ENCODE peak calls at places on chromosomes 11 and 22, in nine cellular contexts. G is PC-9, P is heart right ventricle, S is pancreas, T is IMR-90, V is cardiac muscle cell, D is tibial nerve, W is HCT116, K is hepatocyte. L is an unnamed sample. For H3K27me3, the result is how much of the 10 kb centered on the place peaks cover.

GRCh38 chr11:79026803-79027445 is 413.9 kb downstream of the TENM4 start:
- DNase-seq in K (no peak), T (peak), G (no peak), P (no peak), W (no peak), V (peak), S (no peak), D (no peak), L (no peak)

GRCh38 chr22:30422481-30423295 is 2.9 kb upstream of the MTFP1 start:
- DNase-seq in K (peak), T (peak), P (peak), V (peak), S (peak), G (peak), D (peak), W (peak), L (peak)

GRCh38 chr11:45937916-45938315 is 15.5 kb downstream of the LARGE2 start:
- DNase-seq in V (no peak), P (no peak), D (no peak), W (no peak), S (no peak), G (no peak), K (no peak), T (no peak), L (no peak)

GRCh38 chr22:21837184-21837979 is 30.1 kb downstream of the MAPK1 start:
- DNase-seq in S (no peak), P (peak), D (no peak), W (peak), V (peak), K (peak), G (peak), T (peak), L (peak)

GRCh38 chr11:84889556-84889955 is 737.6 kb downstream of the DLG2 start:
- DNase-seq in K (no peak), D (no peak), W (no peak), P (no peak), T (no peak), G (no peak), V (no peak), S (no peak), L (no peak)

GRCh38 chr22:24265734-24266133 is 4.9 kb upstream of the SPECC1L start:
- DNase-seq in D (no peak), P (no peak), T (peak), S (no peak), K (no peak), G (no peak), V (no peak), W (no peak), L (no peak)

GRCh38 chr11:113365895-113366294 is 21.7 kb upstream of the ANKK1 start:
- DNase-seq in G (no peak), K (no peak), W (no peak), T (no peak), P (no peak), V (no peak), D (no peak), S (no peak), L (no peak)

GRCh38 chr11:107957109-107957588 is 28.9 kb downstream of the RAB39A start:
- DNase-seq in G (no peak), P (no peak), W (no peak), T (no peak), D (peak), K (no peak), S (no peak), V (peak), L (no peak)

GRCh38 chr22:42680648-42681047 is 31.5 kb upstream of the CYB5R3 start:
- DNase-seq in V (peak), G (peak), T (peak), W (peak), D (no peak), K (no peak), S (no peak), P (no peak), L (peak)

GRCh38 chr22:50524664-50525103 is 714 bp downstream of the SCO2 start:
- DNase-seq in T (no peak), V (no peak), D (no peak), P (no peak), G (no peak), W (no peak), S (no peak), K (no peak), L (no peak)

GRCh38 chr22:17777717-17778044 is 3.4 kb upstream of the BID start:
- DNase-seq in S (no peak), D (no peak), K (no peak), T (no peak), P (no peak), V (no peak), W (no peak), G (no peak), L (no peak)

GRCh38 chr22:48105254-48105653 is 1342.8 kb downstream of the TBC1D22A start:
- DNase-seq in T (no peak), W (no peak), D (no peak), G (no peak), S (no peak), P (no peak), K (no peak), V (no peak), L (no peak)

GRCh38 chr22:47996446-47996857 is 1234.0 kb downstream of the TBC1D22A start:
- DNase-seq in V (no peak), P (no peak), S (no peak), D (no peak), W (no peak), G (no peak), T (no peak), K (no peak), L (no peak)

DNA sequence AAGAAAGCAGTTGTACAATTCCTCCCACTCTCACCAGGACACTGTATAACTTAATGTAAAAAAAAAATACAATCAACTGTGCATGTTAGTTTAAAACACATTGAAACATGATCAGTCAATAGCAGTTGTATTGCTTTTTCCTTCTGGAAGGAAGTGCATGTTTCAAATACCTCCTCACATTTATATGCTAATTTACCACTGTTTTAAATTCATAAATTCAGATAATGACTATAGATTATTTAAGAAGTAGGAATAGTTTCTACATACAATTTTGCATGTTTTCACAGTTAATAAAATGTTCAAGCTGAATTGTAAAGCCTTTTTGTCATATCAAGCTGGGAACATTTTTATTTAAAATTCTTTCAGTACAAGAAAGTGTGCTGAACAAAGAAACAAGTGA is 3.3 kb downstream of the GRIA4 start:
- DNase-seq in D (no peak), P (no peak), W (no peak), T (no peak), S (no peak), G (no peak), K (no peak), V (no peak), L (no peak)
- H3K27me3 ChIP-seq in D (under half), P (under half), W (under half), T (under half), S (under half), G (under half), K (half or more), V (under half), L (under half)

GRCh38 chr11:111735262-111736116 is 30.7 kb downstream of the PPP2R1B start:
- DNase-seq in V (peak), S (peak), K (peak), D (peak), P (peak), W (no peak), T (peak), G (peak), L (peak)
- TF ChIP-seq CTCF in V (peak), S (no peak), K (no peak), D (peak), P (no peak), W (no peak), T (peak), G (no peak), L (no peak)

DNA sequence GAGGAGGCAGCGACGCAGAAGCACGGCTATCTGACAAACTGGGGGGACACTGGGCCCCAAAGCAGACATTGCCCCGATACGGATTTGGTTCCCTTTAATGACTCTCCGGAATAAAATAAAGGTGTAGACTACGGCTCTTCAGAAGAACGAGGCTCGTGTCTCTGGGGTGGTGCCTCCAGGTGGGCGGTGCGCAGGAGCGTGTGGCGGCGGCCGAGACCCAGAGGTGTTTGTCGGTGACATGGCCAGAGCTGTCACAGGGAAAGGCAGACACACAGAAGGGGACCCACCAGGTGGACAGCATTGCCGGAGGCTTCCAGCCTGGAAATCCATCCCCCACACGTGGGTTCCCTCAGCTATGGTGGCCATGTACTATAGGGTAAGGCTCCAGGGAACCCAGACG is 366.0 kb downstream of the BRD1 start:
- DNase-seq in T (no peak), V (no peak), G (no peak), S (no peak), K (no peak), W (no peak), D (no peak), P (no peak), L (no peak)
- H3K27me3 ChIP-seq in T (under half), V (under half), G (half or more), S (under half), K (under half), W (under half), D (under half), P (under half), L (under half)

DNA sequence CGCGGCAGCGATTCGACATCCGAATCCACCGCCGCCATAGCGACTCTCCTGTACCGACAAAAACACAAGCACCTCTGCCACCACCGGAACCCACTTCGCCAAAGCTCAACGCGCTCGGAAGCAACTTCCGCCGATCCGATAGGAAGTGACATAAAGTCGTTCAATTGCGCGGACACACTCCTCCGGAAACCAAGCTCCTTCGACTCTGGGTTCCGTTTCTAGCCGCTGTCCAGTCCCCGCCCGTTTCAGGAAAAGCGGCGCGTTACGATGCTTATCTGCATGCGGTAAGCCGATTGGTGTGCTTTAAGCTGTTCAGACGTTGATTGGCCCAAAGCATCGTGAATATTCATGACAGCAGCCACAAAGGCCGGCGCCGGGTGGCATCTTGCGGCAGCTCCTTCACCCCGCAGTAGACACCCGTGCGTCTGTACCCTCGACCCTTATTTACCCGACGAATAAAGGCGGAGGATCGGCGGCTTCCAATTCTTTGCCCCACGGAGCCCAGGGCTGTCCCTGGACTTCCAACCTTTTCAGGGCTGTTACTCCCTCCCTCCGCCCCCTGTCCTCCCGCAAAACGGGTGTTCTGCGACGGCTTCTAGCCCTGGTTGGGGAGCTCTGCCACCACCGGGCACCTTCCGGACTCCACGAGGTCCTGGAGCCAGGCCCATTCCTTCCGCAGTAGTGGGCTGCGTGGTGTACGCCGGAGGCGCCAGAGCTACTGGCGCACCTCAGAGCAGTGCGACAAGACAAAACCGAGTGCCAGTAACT is at the start of gene TUT1:
- DNase-seq in V (peak), P (peak), W (peak), S (peak), K (peak), D (peak), T (peak), G (peak), L (peak)
- TF ChIP-seq CTCF in V (no peak), P (no peak), W (no peak), S (no peak), K (peak), D (peak), T (no peak), G (no peak), L (no peak)

DNA sequence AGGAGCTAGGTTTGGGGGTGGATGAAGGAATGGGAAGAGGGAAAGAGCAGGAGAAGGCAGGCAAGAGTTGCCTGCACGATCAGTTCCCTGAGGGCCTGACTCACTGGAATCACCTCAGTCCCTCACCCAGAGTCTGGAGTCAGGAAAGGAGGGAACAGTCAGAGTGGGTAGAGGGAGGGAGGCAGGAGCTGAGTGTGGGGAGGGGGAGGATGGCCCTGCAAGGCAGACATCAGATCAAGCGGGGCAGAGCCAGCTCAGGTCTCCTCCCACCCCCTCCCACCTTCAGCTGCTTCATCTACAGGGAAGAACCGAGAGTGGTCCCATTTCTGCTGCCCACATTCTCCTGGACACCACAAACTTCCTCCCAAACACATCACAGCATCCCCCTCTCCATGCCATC is 58.9 kb downstream of the PDE2A start:
- DNase-seq in P (no peak), T (no peak), W (no peak), V (no peak), G (no peak), D (no peak), K (no peak), S (no peak), L (no peak)
- H3K27me3 ChIP-seq in P (under half), T (half or more), W (under half), V (under half), G (under half), D (under half), K (under half), S (under half), L (under half)

GRCh38 chr22:38724926-38725571 is 19.3 kb downstream of the GTPBP1 start:
- DNase-seq in T (peak), V (peak), W (no peak), D (no peak), G (no peak), S (no peak), P (no peak), K (peak), L (no peak)
- TF ChIP-seq CTCF in T (peak), V (peak), W (peak), D (no peak), G (peak), S (no peak), P (peak), K (peak), L (peak)

DNA sequence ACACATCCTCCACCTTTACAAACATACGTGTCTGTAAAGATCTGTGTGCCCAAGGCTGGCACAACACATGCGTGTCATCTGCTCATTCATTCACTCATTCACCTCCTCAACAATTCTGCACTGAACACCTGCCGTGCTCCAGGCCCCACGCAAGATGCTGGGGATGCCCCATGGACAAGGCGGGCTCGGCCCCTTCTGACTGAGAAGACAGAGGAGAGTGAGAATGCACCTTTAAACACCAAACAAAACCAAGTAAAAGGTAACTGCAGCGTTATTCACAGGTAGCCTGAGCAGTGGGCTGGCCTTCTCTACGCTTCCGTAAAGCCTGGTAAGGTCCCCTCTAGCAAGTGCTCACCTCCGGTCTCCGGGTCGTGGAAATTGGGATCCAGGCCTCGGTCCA is 142.8 kb downstream of the SHANK2 start:
- DNase-seq in V (no peak), S (no peak), W (no peak), T (no peak), K (no peak), D (no peak), G (no peak), P (no peak), L (no peak)
- H3K27me3 ChIP-seq in V (under half), S (under half), W (under half), T (under half), K (under half), D (under half), G (under half), P (half or more), L (under half)

DNA sequence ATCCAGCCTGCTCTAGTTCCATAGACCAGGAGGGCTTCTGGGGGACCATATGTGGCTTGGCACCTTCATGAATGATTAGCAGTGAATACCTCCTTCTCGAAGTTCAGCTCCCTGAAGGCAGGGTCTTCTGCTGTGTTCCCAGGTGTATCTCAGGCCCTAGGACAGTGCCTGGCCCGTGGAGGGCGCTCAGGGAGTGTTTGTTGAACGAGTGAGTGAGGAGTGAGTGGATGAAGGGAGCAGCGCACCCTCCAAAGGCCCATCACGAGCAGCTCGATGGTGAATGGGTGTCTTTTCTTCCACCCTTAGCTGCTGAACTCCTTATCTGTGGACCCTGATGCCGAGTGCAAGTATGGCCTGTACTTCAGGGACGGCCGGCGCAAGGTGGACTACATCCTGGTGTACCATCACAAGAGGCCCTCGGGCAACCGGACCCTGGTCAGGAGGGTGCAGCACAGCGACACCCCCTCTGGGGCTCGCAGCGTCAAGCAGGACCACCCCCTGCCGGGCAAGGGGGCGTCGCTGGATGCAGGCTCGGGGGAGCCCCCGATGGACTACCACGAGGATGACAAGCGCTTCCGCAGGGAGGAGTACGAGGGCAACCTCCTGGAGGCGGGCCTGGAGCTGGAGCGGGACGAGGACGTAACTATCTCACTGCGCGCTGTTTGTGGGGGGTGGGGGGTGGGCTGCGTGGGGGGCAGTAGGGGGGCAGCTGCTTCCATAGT is 9.5 kb downstream of the ANO1 start:
- DNase-seq in D (no peak), V (no peak), P (no peak), K (no peak), T (no peak), S (no peak), G (no peak), W (no peak), L (no peak)
- TF ChIP-seq CTCF in D (no peak), V (no peak), P (no peak), K (no peak), T (no peak), S (no peak), G (no peak), W (no peak), L (no peak)

GRCh38 chr11:123672568-123672967 is 18.1 kb upstream of the SCN3B start:
- DNase-seq in S (no peak), P (no peak), T (no peak), D (no peak), K (no peak), W (no peak), V (no peak), G (no peak), L (no peak)
- H3K27me3 ChIP-seq in S (under half), P (under half), T (under half), D (under half), K (under half), W (under half), V (under half), G (half or more), L (under half)

L was measured in kidney epithelial cell.